ENCODE peak calls at places on chromosomes 5 and 9, in six cellular contexts. B is heart left ventricle, A is cardiac muscle cell, C is LNCaP clone FGC, U is body of pancreas, R is hepatocyte. H is an unnamed sample.

GRCh38 chr5:122909470-122910100 is 64.2 kb downstream of the SNX24 start:
- DNase-seq in A (peak; percentile 42), R (no peak), U (no peak), B (no peak), C (no peak), H (no peak)

GRCh38 chr5:77645158-77645994 is 6.9 kb upstream of the OTP start:
- DNase-seq in C (no peak), B (no peak), A (peak; percentile 82), R (peak; percentile 70), U (peak; percentile 27), H (no peak)

GRCh38 chr9:95626885-95627558 is 110.3 kb upstream of the PTCH1 start:
- DNase-seq in R (no peak), C (no peak), B (peak; percentile 81), U (peak; percentile 46), A (no peak), H (no peak)

GRCh38 chr5:132463808-132464154 is 26.8 kb downstream of the IRF1 start:
- DNase-seq in C (no peak), U (no peak), R (no peak), A (no peak), B (no peak), H (no peak)

GRCh38 chr5:16574789-16575785 is 41.7 kb downstream of the RETREG1 start:
- DNase-seq in B (peak; percentile 73), C (no peak), U (no peak), R (no peak), A (no peak), H (peak; percentile 56)

GRCh38 chr5:169744336-169744735 is 107.3 kb downstream of the DOCK2 start:
- DNase-seq in U (no peak), R (no peak), B (no peak), C (no peak), A (no peak), H (no peak)

GRCh38 chr5:14628346-14628745 is 36.2 kb upstream of the OTULIN start:
- DNase-seq in U (no peak), A (peak; percentile 80), R (peak; percentile 77), C (peak; percentile 50), B (peak; percentile 36), H (peak; percentile 12)

GRCh38 chr5:74179183-74179582 is 461.3 kb downstream of the ENC1 start:
- DNase-seq in A (no peak), C (peak; percentile 35), U (peak; percentile 12), B (no peak), R (peak; percentile 41), H (peak; percentile 52)

GRCh38 chr9:97615439-97616072 is 17.6 kb downstream of the TSTD2 start:
- DNase-seq in A (peak; percentile 76), B (no peak), C (peak; percentile 69), R (peak; percentile 79), U (peak; percentile 78), H (no peak)

GRCh38 chr5:15499528-15500325 is at the start of gene FBXL7:
- DNase-seq in R (peak; percentile 87), U (peak; percentile 17), B (peak; percentile 88), C (peak; percentile 33), A (peak; percentile 92), H (peak; percentile 26)

GRCh38 chr9:81848472-81848871 is 79.8 kb upstream of the SPATA31D4 start:
- DNase-seq in R (peak; percentile 30), A (no peak), B (no peak), C (peak; percentile 42), U (no peak), H (no peak)

GRCh38 chr9:98860871-98861293 is 53.4 kb downstream of the GALNT12 start:
- DNase-seq in A (peak; percentile 57), B (peak; percentile 90), U (peak; percentile 74), C (peak; percentile 39), R (peak; percentile 78), H (no peak)

GRCh38 chr5:97026721-97027120 is 90.8 kb downstream of the LNPEP start:
- DNase-seq in U (no peak), B (no peak), C (no peak), A (no peak), R (no peak), H (no peak)

GRCh38 chr9:91847576-91847975 is 102.5 kb downstream of the ROR2 start:
- DNase-seq in R (peak; percentile 64), A (no peak), U (peak; percentile 15), B (no peak), C (no peak), H (peak; percentile 56)

GRCh38 chr5:178839319-178839704 is 20.4 kb upstream of the ZNF354B start:
- DNase-seq in B (peak; percentile 70), R (peak; percentile 82), U (peak; percentile 85), A (peak; percentile 73), C (peak; percentile 50), H (no peak)

GRCh38 chr9:104339692-104340091 is 164.4 kb upstream of the OR13F1 start:
- DNase-seq in C (no peak), R (no peak), U (no peak), B (no peak), A (no peak), H (no peak)

GRCh38 chr9:137582286-137582860 is 3.6 kb upstream of the DPH7 start:
- DNase-seq in A (peak; percentile 30), B (peak; percentile 19), R (no peak), C (no peak), U (peak; percentile 37), H (no peak)

GRCh38 chr5:80146036-80146435 is 109.8 kb downstream of the SERINC5 start:
- DNase-seq in R (no peak), C (no peak), A (no peak), U (peak; percentile 18), B (no peak), H (no peak)

GRCh38 chr9:76322810-76323209 is 71.4 kb downstream of the RFK start:
- DNase-seq in A (no peak), B (no peak), U (no peak), R (no peak), C (no peak), H (no peak)

GRCh38 chr9:122060481-122060880 is 32.6 kb downstream of the TTLL11 start:
- DNase-seq in R (no peak), B (no peak), C (no peak), U (no peak), A (no peak), H (no peak)

GRCh38 chr9:4837768-4838546 is 45.2 kb downstream of the RCL1 start:
- DNase-seq in R (no peak), C (no peak), B (no peak), A (no peak), U (no peak), H (peak; percentile 54)

GRCh38 chr9:27209034-27209433 is 87.9 kb downstream of the EQTN start:
- DNase-seq in C (no peak), R (no peak), A (no peak), B (no peak), U (no peak), H (no peak)

GRCh38 chr5:59218424-59219045 is 635.7 kb downstream of the RAB3C start:
- DNase-seq in A (no peak), U (no peak), C (no peak), B (no peak), R (no peak), H (no peak)

GRCh38 chr5:181188700-181189362 is 16.2 kb downstream of the TRIM7 start:
- DNase-seq in R (peak; percentile 86), U (peak; percentile 84), B (peak; percentile 66), C (no peak), A (peak; percentile 68), H (no peak)

GRCh38 chr9:120376101-120376500 is 203.9 kb downstream of the CDK5RAP2 start:
- DNase-seq in R (no peak), A (no peak), B (no peak), U (no peak), C (no peak), H (no peak)

GRCh38 chr5:14201325-14202061 is 58.4 kb downstream of the TRIO start:
- DNase-seq in U (no peak), R (no peak), B (no peak), A (no peak), C (no peak), H (no peak)

GRCh38 chr5:152178350-152178699 is 226.8 kb downstream of the NMUR2 start:
- DNase-seq in U (no peak), C (no peak), B (no peak), R (no peak), A (no peak), H (no peak)

GRCh38 chr9:70455993-70456704 is 41.7 kb upstream of the KLF9 start:
- DNase-seq in U (peak; percentile 76), A (no peak), B (no peak), R (no peak), C (no peak), H (no peak)

GRCh38 chr9:119088002-119088401 is 281.2 kb downstream of the BRINP1 start:
- DNase-seq in C (no peak), B (no peak), A (no peak), R (no peak), U (no peak), H (no peak)

GRCh38 chr5:6403416-6403815 is 25.1 kb upstream of the MED10 start:
- DNase-seq in C (no peak), B (no peak), A (no peak), U (no peak), R (no peak), H (no peak)
- H3K4me3 ChIP-seq in C (no peak overlapping the region), B (no peak overlapping the region), A (no peak overlapping the region), U (no peak overlapping the region), R (no peak overlapping the region), H (no peak overlapping the region)

GRCh38 chr5:1468629-1469527 is 23.6 kb upstream of the SLC6A3 start:
- DNase-seq in A (no peak), C (no peak), U (no peak), R (no peak), B (peak; percentile 17), H (no peak)
- TF ChIP-seq CTCF in A (no peak), C (no peak), U (no peak), R (no peak), B (no peak), H (no peak)

GRCh38 chr5:54525226-54525625 is 7.7 kb downstream of the SNX18 start:
- DNase-seq in B (no peak), A (no peak), R (no peak), C (no peak), U (no peak), H (no peak)

GRCh38 chr5:54522080-54522479 is 4.5 kb downstream of the SNX18 start:
- DNase-seq in C (no peak), U (no peak), R (no peak), B (no peak), A (no peak), H (no peak)

GRCh38 chr5:54524082-54524481 is 6.5 kb downstream of the SNX18 start:
- DNase-seq in R (no peak), U (no peak), A (no peak), C (no peak), B (no peak), H (no peak)

GRCh38 chr5:54524704-54525103 is 7.1 kb downstream of the SNX18 start:
- DNase-seq in B (peak; percentile 65), C (no peak), U (peak; percentile 50), A (no peak), R (no peak), H (no peak)

DNA sequence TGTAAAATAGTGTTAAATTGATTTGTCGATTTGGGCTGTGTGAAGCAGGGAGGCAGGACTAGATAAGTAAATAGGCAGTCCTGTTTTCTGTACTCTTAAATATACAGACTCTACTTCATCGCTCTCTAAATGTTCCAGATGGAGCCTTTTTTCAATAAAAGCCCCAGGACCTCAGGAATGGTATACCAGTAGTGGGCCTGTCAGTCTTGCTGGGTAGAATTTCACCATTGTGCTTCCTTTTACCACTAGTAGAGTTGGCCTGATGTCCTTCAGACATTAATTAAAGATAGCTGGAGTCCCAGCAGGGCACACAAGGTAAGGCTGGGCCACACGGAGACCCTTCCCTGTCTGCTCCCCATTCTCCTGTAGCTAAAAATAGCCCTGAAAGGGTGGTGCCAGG is 6.0 kb downstream of the SNX18 start:
- DNase-seq in A (no peak), U (no peak), C (no peak), B (no peak), R (no peak), H (no peak)
- H3K4me3 ChIP-seq in A (peak overlapping the region; percentile 5), U (no peak overlapping the region), C (no peak overlapping the region), B (no peak overlapping the region), R (no peak overlapping the region), H (no peak overlapping the region)

GRCh38 chr9:1042466-1042865 is 7.7 kb upstream of the DMRT2 start:
- DNase-seq in B (no peak), C (no peak), U (no peak), R (no peak), A (peak; percentile 70), H (no peak)
- TF ChIP-seq CTCF in B (peak; percentile 29), C (no peak), U (no peak), R (no peak), A (peak; percentile 34), H (peak; percentile 1)

H was measured in kidney epithelial cell.